ENCODE peak calls at places on chromosomes 7 and 10, in seven cellular contexts. P is SK-MEL-5; G is stimulated activated CD4-positive, alpha-beta T cell treated with anti-CD3 and anti-CD28 coated beads, Interleukin-4, amount 100 ng/mL, for 1 hour; A is OCI-M1; Q is nephron progenitor cell; C is lung; Z is activated CD4-positive, CD25-positive, alpha-beta regulatory T cell treated with anti-CD3 and anti-CD28 coated beads, Interleukin-2, amount 50 U/mL, for 16 hours. J is an unnamed sample.

GRCh38 chr10:132451506-132452215 is 54.7 kb downstream of the PWWP2B start:
- DNase-seq in Q (peak; percentile 19), A (no peak), C (no peak), Z (no peak), G (no peak), P (no peak), J (no peak)

GRCh38 chr10:124648738-124649137 is 95.4 kb downstream of the FAM53B start:
- DNase-seq in G (peak; percentile 38), P (no peak), A (peak; percentile 89), Q (no peak), C (no peak), Z (no peak), J (peak; percentile 87)

GRCh38 chr10:133357293-133358151 is at the start of gene FUOM:
- DNase-seq in Q (peak; percentile 77), A (peak; percentile 91), G (peak; percentile 75), C (no peak), P (peak; percentile 58), Z (peak; percentile 49), J (no peak)

GRCh38 chr10:74394416-74394969 is 243.5 kb downstream of the ADK start:
- DNase-seq in P (no peak), A (no peak), Z (no peak), Q (no peak), G (no peak), C (no peak), J (no peak)

GRCh38 chr7:73850781-73851207 is 8.5 kb upstream of the METTL27 start:
- DNase-seq in Q (no peak), G (no peak), P (no peak), A (peak; percentile 80), Z (no peak), C (peak; percentile 48), J (no peak)

GRCh38 chr10:10903620-10904019 is 114.1 kb upstream of the CELF2 start:
- DNase-seq in P (no peak), G (no peak), Z (no peak), Q (no peak), C (no peak), A (no peak), J (no peak)

GRCh38 chr7:49099587-49100326 is 175.4 kb downstream of the CDC14C start:
- DNase-seq in G (no peak), A (no peak), C (no peak), Q (no peak), Z (no peak), P (peak; percentile 43), J (no peak)

GRCh38 chr10:22550732-22551131 is 163.6 kb downstream of the PIP4K2A start:
- DNase-seq in P (peak; percentile 47), Z (peak; percentile 55), G (peak; percentile 76), A (peak; percentile 66), C (no peak), Q (peak; percentile 67), J (no peak)

GRCh38 chr10:116694253-116694926 is 48.0 kb downstream of the HSPA12A start:
- DNase-seq in P (no peak), Q (peak; percentile 35), C (peak; percentile 56), A (no peak), G (no peak), Z (no peak), J (no peak)

GRCh38 chr10:101780818-101781654 is 2.2 kb downstream of the NPM3 start:
- DNase-seq in Q (peak; percentile 80), Z (peak; percentile 52), C (peak; percentile 61), A (peak; percentile 88), G (peak; percentile 77), P (peak; percentile 66), J (peak; percentile 59)

GRCh38 chr7:14125998-14126397 is 136.5 kb upstream of the ETV1 start:
- DNase-seq in P (no peak), G (no peak), C (no peak), Z (no peak), A (no peak), Q (no peak), J (no peak)

GRCh38 chr7:39510738-39511372 is 55.3 kb upstream of the YAE1 start:
- DNase-seq in Z (no peak), C (no peak), P (no peak), G (no peak), Q (no peak), A (no peak), J (no peak)

GRCh38 chr7:518630-519428 is 817 bp downstream of the PDGFA start:
- DNase-seq in G (peak; percentile 54), Q (peak; percentile 83), P (peak; percentile 62), A (peak; percentile 35), Z (no peak), C (peak; percentile 82), J (peak; percentile 85)

GRCh38 chr7:74586258-74587200 is 71.0 kb upstream of the GTF2I start:
- DNase-seq in G (no peak), A (no peak), Z (no peak), Q (no peak), P (no peak), C (no peak), J (no peak)

GRCh38 chr7:134690016-134690415 is 43.4 kb downstream of the BPGM start:
- DNase-seq in P (peak; percentile 82), Q (no peak), A (peak; percentile 28), G (no peak), C (no peak), Z (no peak), J (peak; percentile 69)

GRCh38 chr10:71203124-71203523 is 9.2 kb upstream of the UNC5B start:
- DNase-seq in G (no peak), A (no peak), Q (no peak), Z (no peak), C (no peak), P (no peak), J (no peak)

GRCh38 chr10:7773845-7774801 is 13.7 kb downstream of the KIN start:
- DNase-seq in G (no peak), P (no peak), A (no peak), Z (no peak), Q (no peak), C (peak; percentile 66), J (no peak)

GRCh38 chr10:112919721-112920120 is 30.3 kb upstream of the TCF7L2 start:
- DNase-seq in Z (no peak), P (no peak), Q (no peak), G (no peak), A (no peak), C (no peak), J (no peak)

GRCh38 chr10:108582387-108582786 is 1340.9 kb downstream of the XPNPEP1 start:
- DNase-seq in Z (no peak), P (no peak), A (peak; percentile 84), G (no peak), Q (no peak), C (no peak), J (no peak)

GRCh38 chr10:92829042-92829785 is 19.1 kb upstream of the EXOC6 start:
- DNase-seq in P (no peak), Q (no peak), Z (no peak), C (no peak), G (no peak), A (peak; percentile 99), J (no peak)

GRCh38 chr10:43264324-43264986 is 2.4 kb downstream of the RASGEF1A start:
- DNase-seq in Q (no peak), Z (no peak), A (no peak), G (no peak), C (no peak), P (no peak), J (no peak)

GRCh38 chr7:30888783-30889182 is 22.9 kb upstream of the AQP1 start:
- DNase-seq in G (no peak), C (peak; percentile 75), Q (no peak), P (no peak), Z (no peak), A (no peak), J (peak; percentile 30)

GRCh38 chr7:4724648-4725013 is 42.5 kb downstream of the FOXK1 start:
- DNase-seq in A (no peak), P (no peak), G (no peak), Q (no peak), Z (no peak), C (no peak), J (no peak)

GRCh38 chr10:34908472-34908871 is 93.4 kb upstream of the PARD3 start:
- DNase-seq in Q (no peak), C (no peak), G (no peak), Z (no peak), P (no peak), A (no peak), J (peak; percentile 69)

GRCh38 chr7:27423290-27423689 is 180.7 kb downstream of the EVX1 start:
- DNase-seq in G (no peak), P (no peak), A (no peak), Z (no peak), C (no peak), Q (no peak), J (no peak)

GRCh38 chr10:44857363-44858016 is 53.6 kb upstream of the TMEM72 start:
- DNase-seq in P (peak; percentile 51), Q (peak; percentile 86), Z (peak; percentile 13), C (peak; percentile 56), A (peak; percentile 70), G (peak; percentile 59), J (no peak)

GRCh38 chr10:22366771-22367170 is 21.5 kb downstream of the SPAG6 start:
- DNase-seq in Z (no peak), G (no peak), P (no peak), A (peak; percentile 55), C (no peak), Q (no peak), J (no peak)

GRCh38 chr7:106367018-106367420 is 82.2 kb upstream of the NAMPT start:
- DNase-seq in A (peak; percentile 82), Z (no peak), Q (no peak), G (no peak), C (no peak), P (peak; percentile 88), J (no peak)

J was measured in putamen.